ENCODE peak calls at places on chromosomes 16 and 17, in ten cellular contexts. One of them, this sample, is unnamed.

GRCh38 chr17:64161380-64161779 is 31.4 kb upstream of the ERN1 start:
- DNase-seq in SK-N-SH: no peak
- DNase-seq in keratinocyte: no peak
- DNase-seq in IMR-90: no peak
- DNase-seq in astrocyte: no peak
- DNase-seq in neural progenitor cell: no peak
- DNase-seq in HCT116: no peak
- DNase-seq in K562: no peak
- DNase-seq in MM.1S: no peak
- DNase-seq in H9: no peak
- DNase-seq in this sample: no peak

GRCh38 chr17:39097159-39097519 is 54.3 kb downstream of the PLXDC1 start:
- DNase-seq in SK-N-SH: no peak
- DNase-seq in astrocyte: no peak
- DNase-seq in MM.1S: no peak
- DNase-seq in H9: no peak
- DNase-seq in K562: no peak
- DNase-seq in neural progenitor cell: no peak
- DNase-seq in IMR-90: no peak
- DNase-seq in keratinocyte: no peak
- DNase-seq in HCT116: no peak
- DNase-seq in this sample: no peak

GRCh38 chr17:6279659-6280058 is 155.3 kb downstream of the AIPL1 start:
- DNase-seq in IMR-90: no peak
- DNase-seq in MM.1S: peak
- DNase-seq in HCT116: peak
- DNase-seq in neural progenitor cell: peak
- DNase-seq in keratinocyte: peak
- DNase-seq in astrocyte: no peak
- DNase-seq in SK-N-SH: no peak
- DNase-seq in K562: no peak
- DNase-seq in H9: peak
- DNase-seq in this sample: peak

GRCh38 chr17:61335845-61336655 is 63.6 kb upstream of the TBX2 start:
- DNase-seq in H9: no peak
- DNase-seq in MM.1S: no peak
- DNase-seq in SK-N-SH: peak
- DNase-seq in IMR-90: peak
- DNase-seq in astrocyte: peak
- DNase-seq in keratinocyte: no peak
- DNase-seq in K562: no peak
- DNase-seq in neural progenitor cell: no peak
- DNase-seq in HCT116: no peak
- DNase-seq in this sample: no peak

GRCh38 chr16:31423801-31424200 is 4.4 kb downstream of the COX6A2 start:
- DNase-seq in astrocyte: no peak
- DNase-seq in MM.1S: no peak
- DNase-seq in neural progenitor cell: no peak
- DNase-seq in HCT116: no peak
- DNase-seq in keratinocyte: no peak
- DNase-seq in H9: peak
- DNase-seq in SK-N-SH: no peak
- DNase-seq in K562: no peak
- DNase-seq in IMR-90: no peak
- DNase-seq in this sample: no peak

GRCh38 chr17:80960037-80960796 is 31.4 kb upstream of the CHMP6 start:
- DNase-seq in neural progenitor cell: no peak
- DNase-seq in HCT116: no peak
- DNase-seq in MM.1S: no peak
- DNase-seq in H9: no peak
- DNase-seq in astrocyte: no peak
- DNase-seq in K562: no peak
- DNase-seq in SK-N-SH: no peak
- DNase-seq in keratinocyte: no peak
- DNase-seq in IMR-90: no peak
- DNase-seq in this sample: no peak

GRCh38 chr16:77951788-77952187 is 70.6 kb upstream of the CLEC3A start:
- DNase-seq in IMR-90: no peak
- DNase-seq in keratinocyte: no peak
- DNase-seq in SK-N-SH: peak
- DNase-seq in HCT116: peak
- DNase-seq in H9: no peak
- DNase-seq in neural progenitor cell: peak
- DNase-seq in K562: peak
- DNase-seq in MM.1S: peak
- DNase-seq in astrocyte: no peak
- DNase-seq in this sample: peak

GRCh38 chr17:65742433-65743312 is 181.2 kb upstream of the AXIN2 start:
- DNase-seq in keratinocyte: peak
- DNase-seq in neural progenitor cell: peak
- DNase-seq in IMR-90: peak
- DNase-seq in astrocyte: peak
- DNase-seq in HCT116: peak
- DNase-seq in MM.1S: no peak
- DNase-seq in H9: no peak
- DNase-seq in SK-N-SH: peak
- DNase-seq in K562: no peak
- DNase-seq in this sample: peak

GRCh38 chr17:64115871-64116534 is 13.9 kb downstream of the ERN1 start:
- DNase-seq in K562: no peak
- DNase-seq in astrocyte: peak
- DNase-seq in MM.1S: no peak
- DNase-seq in neural progenitor cell: no peak
- DNase-seq in IMR-90: peak
- DNase-seq in HCT116: no peak
- DNase-seq in H9: no peak
- DNase-seq in keratinocyte: peak
- DNase-seq in SK-N-SH: no peak
- DNase-seq in this sample: peak

GRCh38 chr17:57640079-57640478 is 105.0 kb downstream of the CCDC182 start:
- DNase-seq in IMR-90: no peak
- DNase-seq in HCT116: no peak
- DNase-seq in keratinocyte: no peak
- DNase-seq in astrocyte: no peak
- DNase-seq in neural progenitor cell: no peak
- DNase-seq in SK-N-SH: no peak
- DNase-seq in K562: no peak
- DNase-seq in MM.1S: no peak
- DNase-seq in H9: no peak
- DNase-seq in this sample: no peak
- H3K27ac ChIP-seq in IMR-90: no peak
- H3K27ac ChIP-seq in HCT116: no peak
- H3K27ac ChIP-seq in keratinocyte: no peak
- H3K27ac ChIP-seq in astrocyte: no peak
- H3K27ac ChIP-seq in neural progenitor cell: no peak
- H3K27ac ChIP-seq in SK-N-SH: peak
- H3K27ac ChIP-seq in K562: no peak
- H3K27ac ChIP-seq in MM.1S: no peak
- H3K27ac ChIP-seq in H9: no peak
- H3K27ac ChIP-seq in this sample: no peak

GRCh38 chr16:1193825-1194581 is 31.1 kb downstream of the TPSG1 start:
- DNase-seq in IMR-90: no peak
- DNase-seq in neural progenitor cell: no peak
- DNase-seq in MM.1S: no peak
- DNase-seq in astrocyte: no peak
- DNase-seq in HCT116: no peak
- DNase-seq in keratinocyte: no peak
- DNase-seq in H9: no peak
- DNase-seq in K562: no peak
- DNase-seq in SK-N-SH: no peak
- DNase-seq in this sample: no peak

GRCh38 chr16:1194665-1195392 is 30.2 kb downstream of the TPSG1 start:
- DNase-seq in K562: peak
- DNase-seq in IMR-90: no peak
- DNase-seq in HCT116: no peak
- DNase-seq in MM.1S: no peak
- DNase-seq in keratinocyte: no peak
- DNase-seq in H9: peak
- DNase-seq in neural progenitor cell: peak
- DNase-seq in astrocyte: no peak
- DNase-seq in SK-N-SH: peak
- DNase-seq in this sample: no peak

GRCh38 chr16:1193143-1193824 is 31.8 kb downstream of the TPSG1 start:
- DNase-seq in HCT116: peak
- DNase-seq in SK-N-SH: peak
- DNase-seq in MM.1S: no peak
- DNase-seq in neural progenitor cell: no peak
- DNase-seq in keratinocyte: no peak
- DNase-seq in H9: no peak
- DNase-seq in K562: peak
- DNase-seq in astrocyte: no peak
- DNase-seq in IMR-90: no peak
- DNase-seq in this sample: no peak

GRCh38 chr16:1195393-1195666 is 29.7 kb downstream of the TPSG1 start:
- DNase-seq in K562: no peak
- DNase-seq in neural progenitor cell: no peak
- DNase-seq in MM.1S: no peak
- DNase-seq in astrocyte: no peak
- DNase-seq in keratinocyte: no peak
- DNase-seq in SK-N-SH: no peak
- DNase-seq in HCT116: no peak
- DNase-seq in IMR-90: no peak
- DNase-seq in H9: no peak
- DNase-seq in this sample: no peak

DNA sequence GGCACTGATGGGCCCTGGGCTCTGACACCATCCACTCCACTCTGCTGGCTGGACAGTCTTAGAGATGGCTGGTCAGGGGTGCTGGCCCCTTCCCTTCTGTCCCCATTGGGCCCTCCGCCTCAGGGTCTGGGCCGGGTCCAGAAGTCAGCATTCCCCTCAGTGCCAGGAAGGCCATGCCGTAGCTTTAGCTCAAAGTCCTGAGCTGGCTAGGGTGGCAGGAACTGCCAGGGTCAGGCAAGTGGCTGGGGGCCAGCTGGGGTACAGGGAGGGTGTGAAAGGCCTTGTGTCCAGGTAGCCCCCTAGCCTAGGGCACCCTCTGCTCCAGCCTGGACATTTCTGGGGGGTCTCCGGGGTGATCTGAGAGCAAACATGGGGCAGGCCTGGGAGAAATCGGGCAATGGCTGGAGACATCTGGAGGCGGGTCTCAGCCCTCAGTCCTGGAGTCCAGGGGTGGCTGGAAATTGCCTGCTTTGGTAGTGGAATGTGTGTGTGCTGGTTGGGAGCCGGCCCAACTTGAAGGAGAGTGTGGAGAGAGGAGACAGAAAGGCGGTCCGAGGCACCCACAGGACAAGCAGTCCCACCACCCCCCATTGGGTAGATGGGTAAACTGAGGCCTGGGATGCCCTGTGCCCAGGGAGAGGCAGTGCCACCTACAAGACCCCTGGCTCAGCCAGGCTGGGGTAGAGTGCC is 32.5 kb downstream of the TPSG1 start:
- DNase-seq in H9: no peak
- DNase-seq in SK-N-SH: no peak
- DNase-seq in K562: no peak
- DNase-seq in HCT116: no peak
- DNase-seq in neural progenitor cell: no peak
- DNase-seq in IMR-90: no peak
- DNase-seq in keratinocyte: no peak
- DNase-seq in MM.1S: no peak
- DNase-seq in astrocyte: no peak
- DNase-seq in this sample: no peak
- H3K9ac ChIP-seq in H9: no peak
- H3K9ac ChIP-seq in SK-N-SH: no peak
- H3K9ac ChIP-seq in K562: no peak
- H3K9ac ChIP-seq in HCT116: peak
- H3K9ac ChIP-seq in neural progenitor cell: no peak
- H3K9ac ChIP-seq in IMR-90: no peak
- H3K9ac ChIP-seq in keratinocyte: no peak
- H3K9ac ChIP-seq in MM.1S: no peak
- H3K9ac ChIP-seq in astrocyte: no peak
- H3K9ac ChIP-seq in this sample: no peak

GRCh38 chr17:29112780-29113295 is 67.4 kb downstream of the MYO18A start:
- DNase-seq in H9: no peak
- DNase-seq in IMR-90: no peak
- DNase-seq in keratinocyte: no peak
- DNase-seq in K562: no peak
- DNase-seq in SK-N-SH: no peak
- DNase-seq in astrocyte: peak
- DNase-seq in neural progenitor cell: no peak
- DNase-seq in MM.1S: no peak
- DNase-seq in HCT116: no peak
- DNase-seq in this sample: no peak

GRCh38 chr17:29113334-29113733 is 66.9 kb downstream of the MYO18A start:
- DNase-seq in K562: peak
- DNase-seq in IMR-90: no peak
- DNase-seq in HCT116: no peak
- DNase-seq in astrocyte: no peak
- DNase-seq in neural progenitor cell: peak
- DNase-seq in SK-N-SH: no peak
- DNase-seq in H9: no peak
- DNase-seq in MM.1S: no peak
- DNase-seq in keratinocyte: no peak
- DNase-seq in this sample: no peak

GRCh38 chr17:29114141-29114540 is 66.1 kb downstream of the MYO18A start:
- DNase-seq in K562: no peak
- DNase-seq in neural progenitor cell: no peak
- DNase-seq in HCT116: no peak
- DNase-seq in MM.1S: no peak
- DNase-seq in keratinocyte: no peak
- DNase-seq in SK-N-SH: no peak
- DNase-seq in astrocyte: no peak
- DNase-seq in H9: no peak
- DNase-seq in IMR-90: no peak
- DNase-seq in this sample: no peak

GRCh38 chr17:29110372-29110757 is 67.4 kb downstream of the PIPOX start:
- DNase-seq in neural progenitor cell: no peak
- DNase-seq in HCT116: no peak
- DNase-seq in SK-N-SH: no peak
- DNase-seq in keratinocyte: no peak
- DNase-seq in astrocyte: no peak
- DNase-seq in IMR-90: no peak
- DNase-seq in MM.1S: no peak
- DNase-seq in K562: no peak
- DNase-seq in H9: no peak
- DNase-seq in this sample: no peak

GRCh38 chr17:29111816-29112499 is 68.2 kb downstream of the MYO18A start:
- DNase-seq in IMR-90: peak
- DNase-seq in H9: peak
- DNase-seq in K562: peak
- DNase-seq in MM.1S: peak
- DNase-seq in SK-N-SH: peak
- DNase-seq in keratinocyte: no peak
- DNase-seq in neural progenitor cell: peak
- DNase-seq in HCT116: no peak
- DNase-seq in astrocyte: no peak
- DNase-seq in this sample: peak
- TF ChIP-seq CTCF in IMR-90: peak
- TF ChIP-seq CTCF in H9: peak
- TF ChIP-seq CTCF in K562: peak
- TF ChIP-seq CTCF in MM.1S: peak
- TF ChIP-seq CTCF in SK-N-SH: peak
- TF ChIP-seq CTCF in keratinocyte: peak
- TF ChIP-seq CTCF in neural progenitor cell: peak
- TF ChIP-seq CTCF in HCT116: peak
- TF ChIP-seq CTCF in astrocyte: peak
- TF ChIP-seq CTCF in this sample: peak

DNA sequence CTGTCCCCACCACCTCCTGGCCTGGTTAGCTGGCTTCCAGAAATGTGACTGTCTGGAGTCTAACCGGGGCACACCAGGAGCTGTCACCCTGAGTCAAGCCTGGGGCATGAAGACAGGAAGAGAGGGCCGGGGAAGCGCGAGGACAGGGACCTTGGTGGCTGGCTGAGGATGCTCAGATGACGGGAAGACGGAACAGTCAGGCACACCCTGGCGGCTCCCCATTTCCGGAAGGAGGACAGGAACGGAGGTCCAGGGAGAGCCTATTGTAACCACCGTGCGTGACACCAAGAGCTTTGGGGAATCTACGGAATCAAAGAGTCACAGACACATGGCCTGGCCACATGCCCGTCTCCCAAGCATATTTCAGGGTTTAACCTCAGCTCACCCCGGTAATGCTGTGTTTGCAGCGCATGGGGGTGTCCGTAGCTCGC is 51.7 kb downstream of the SDK2 start:
- DNase-seq in keratinocyte: no peak
- DNase-seq in IMR-90: no peak
- DNase-seq in H9: no peak
- DNase-seq in astrocyte: no peak
- DNase-seq in K562: no peak
- DNase-seq in MM.1S: no peak
- DNase-seq in neural progenitor cell: no peak
- DNase-seq in HCT116: no peak
- DNase-seq in SK-N-SH: no peak
- DNase-seq in this sample: no peak
- H3K27ac ChIP-seq in keratinocyte: no peak
- H3K27ac ChIP-seq in IMR-90: no peak
- H3K27ac ChIP-seq in H9: no peak
- H3K27ac ChIP-seq in astrocyte: no peak
- H3K27ac ChIP-seq in K562: no peak
- H3K27ac ChIP-seq in MM.1S: no peak
- H3K27ac ChIP-seq in neural progenitor cell: no peak
- H3K27ac ChIP-seq in HCT116: no peak
- H3K27ac ChIP-seq in SK-N-SH: no peak
- H3K27ac ChIP-seq in this sample: no peak